ENCODE peak calls at places on chromosomes 1 and 21, in seven cellular contexts. One of them, this sample, is unnamed.

GRCh38 chr1:38826262-38826661 is 33.3 kb downstream of the RRAGC start:
- DNase-seq in PC-3: no peak
- DNase-seq in NT2/D1: no peak
- DNase-seq in IMR-90: no peak
- DNase-seq in trophoblast cell: no peak
- DNase-seq in fibroblast of lung: no peak
- DNase-seq in DND-41: no peak
- DNase-seq in this sample: no peak

GRCh38 chr1:151975311-151976014 is 18.2 kb downstream of the S100A10 start:
- DNase-seq in fibroblast of lung: no peak
- DNase-seq in NT2/D1: no peak
- DNase-seq in PC-3: no peak
- DNase-seq in DND-41: no peak
- DNase-seq in trophoblast cell: no peak
- DNase-seq in IMR-90: no peak
- DNase-seq in this sample: no peak

GRCh38 chr1:109392788-109393580 is 4.7 kb downstream of the SORT1 start:
- DNase-seq in trophoblast cell: no peak
- DNase-seq in NT2/D1: no peak
- DNase-seq in PC-3: peak
- DNase-seq in DND-41: no peak
- DNase-seq in fibroblast of lung: peak
- DNase-seq in IMR-90: peak
- DNase-seq in this sample: peak

GRCh38 chr1:8274396-8274795 is 43.5 kb upstream of the SLC45A1 start:
- DNase-seq in trophoblast cell: no peak
- DNase-seq in NT2/D1: no peak
- DNase-seq in IMR-90: no peak
- DNase-seq in PC-3: no peak
- DNase-seq in fibroblast of lung: no peak
- DNase-seq in DND-41: no peak
- DNase-seq in this sample: no peak

GRCh38 chr1:94384485-94385353 is 33.5 kb upstream of the ABCD3 start:
- DNase-seq in NT2/D1: no peak
- DNase-seq in DND-41: peak
- DNase-seq in IMR-90: no peak
- DNase-seq in trophoblast cell: no peak
- DNase-seq in PC-3: peak
- DNase-seq in fibroblast of lung: no peak
- DNase-seq in this sample: peak

GRCh38 chr1:10679521-10680220 is 116.8 kb downstream of the CASZ1 start:
- DNase-seq in fibroblast of lung: peak
- DNase-seq in DND-41: peak
- DNase-seq in trophoblast cell: peak
- DNase-seq in PC-3: peak
- DNase-seq in NT2/D1: peak
- DNase-seq in IMR-90: peak
- DNase-seq in this sample: peak

GRCh38 chr1:30756545-30757195 is 904 bp downstream of the LAPTM5 start:
- DNase-seq in NT2/D1: no peak
- DNase-seq in IMR-90: peak
- DNase-seq in DND-41: peak
- DNase-seq in PC-3: peak
- DNase-seq in fibroblast of lung: peak
- DNase-seq in trophoblast cell: peak
- DNase-seq in this sample: peak

GRCh38 chr1:223141021-223141420 is 2.0 kb downstream of the TLR5 start:
- DNase-seq in NT2/D1: no peak
- DNase-seq in fibroblast of lung: no peak
- DNase-seq in PC-3: peak
- DNase-seq in trophoblast cell: no peak
- DNase-seq in IMR-90: peak
- DNase-seq in DND-41: no peak
- DNase-seq in this sample: peak

GRCh38 chr1:103129255-103129654 is 20.9 kb upstream of the COL11A1 start:
- DNase-seq in fibroblast of lung: no peak
- DNase-seq in NT2/D1: no peak
- DNase-seq in IMR-90: peak
- DNase-seq in DND-41: no peak
- DNase-seq in PC-3: no peak
- DNase-seq in trophoblast cell: peak
- DNase-seq in this sample: no peak

GRCh38 chr21:33801424-33802405 is 113.9 kb downstream of the ATP5PO start:
- DNase-seq in fibroblast of lung: peak
- DNase-seq in DND-41: peak
- DNase-seq in PC-3: peak
- DNase-seq in trophoblast cell: peak
- DNase-seq in IMR-90: peak
- DNase-seq in NT2/D1: no peak
- DNase-seq in this sample: no peak

GRCh38 chr1:205313681-205314308 is 7.8 kb downstream of the NUAK2 start:
- DNase-seq in IMR-90: peak
- DNase-seq in NT2/D1: peak
- DNase-seq in DND-41: no peak
- DNase-seq in PC-3: no peak
- DNase-seq in trophoblast cell: no peak
- DNase-seq in fibroblast of lung: peak
- DNase-seq in this sample: peak

GRCh38 chr1:192382758-192383157 is 66.0 kb downstream of the RGS21 start:
- DNase-seq in PC-3: no peak
- DNase-seq in NT2/D1: no peak
- DNase-seq in IMR-90: no peak
- DNase-seq in trophoblast cell: no peak
- DNase-seq in fibroblast of lung: no peak
- DNase-seq in DND-41: no peak
- DNase-seq in this sample: no peak

GRCh38 chr21:16742116-16742515 is 770.7 kb upstream of the CXADR start:
- DNase-seq in PC-3: no peak
- DNase-seq in IMR-90: no peak
- DNase-seq in DND-41: no peak
- DNase-seq in fibroblast of lung: no peak
- DNase-seq in trophoblast cell: no peak
- DNase-seq in NT2/D1: no peak
- DNase-seq in this sample: peak

GRCh38 chr1:203564024-203564423 is 62.6 kb upstream of the ATP2B4 start:
- DNase-seq in PC-3: no peak
- DNase-seq in DND-41: no peak
- DNase-seq in trophoblast cell: peak
- DNase-seq in NT2/D1: no peak
- DNase-seq in IMR-90: peak
- DNase-seq in fibroblast of lung: no peak
- DNase-seq in this sample: no peak

GRCh38 chr1:171061425-171062143 is 29.1 kb upstream of the FMO3 start:
- DNase-seq in NT2/D1: no peak
- DNase-seq in DND-41: no peak
- DNase-seq in trophoblast cell: no peak
- DNase-seq in PC-3: peak
- DNase-seq in fibroblast of lung: peak
- DNase-seq in IMR-90: peak
- DNase-seq in this sample: no peak

GRCh38 chr21:38311091-38311490 is 54.3 kb downstream of the KCNJ15 start:
- DNase-seq in DND-41: no peak
- DNase-seq in fibroblast of lung: no peak
- DNase-seq in IMR-90: no peak
- DNase-seq in trophoblast cell: no peak
- DNase-seq in NT2/D1: no peak
- DNase-seq in PC-3: no peak
- DNase-seq in this sample: no peak

GRCh38 chr21:26170471-26171309 is at the start of gene APP:
- DNase-seq in fibroblast of lung: peak
- DNase-seq in DND-41: no peak
- DNase-seq in PC-3: peak
- DNase-seq in trophoblast cell: peak
- DNase-seq in NT2/D1: no peak
- DNase-seq in IMR-90: peak
- DNase-seq in this sample: peak

GRCh38 chr1:38527373-38527966 is 332.1 kb downstream of the RRAGC start:
- DNase-seq in DND-41: no peak
- DNase-seq in PC-3: peak
- DNase-seq in IMR-90: no peak
- DNase-seq in trophoblast cell: peak
- DNase-seq in NT2/D1: no peak
- DNase-seq in fibroblast of lung: no peak
- DNase-seq in this sample: peak

GRCh38 chr1:210089848-210090247 is 142.7 kb upstream of the SERTAD4 start:
- DNase-seq in PC-3: peak
- DNase-seq in trophoblast cell: no peak
- DNase-seq in fibroblast of lung: no peak
- DNase-seq in DND-41: no peak
- DNase-seq in NT2/D1: no peak
- DNase-seq in IMR-90: peak
- DNase-seq in this sample: no peak

GRCh38 chr1:110084226-110085078 is 14.0 kb upstream of the ALX3 start:
- DNase-seq in IMR-90: peak
- DNase-seq in PC-3: no peak
- DNase-seq in DND-41: no peak
- DNase-seq in trophoblast cell: peak
- DNase-seq in NT2/D1: no peak
- DNase-seq in fibroblast of lung: peak
- DNase-seq in this sample: peak

GRCh38 chr1:118151312-118151937 is 33.6 kb downstream of the SPAG17 start:
- DNase-seq in IMR-90: peak
- DNase-seq in NT2/D1: peak
- DNase-seq in DND-41: peak
- DNase-seq in fibroblast of lung: peak
- DNase-seq in PC-3: peak
- DNase-seq in trophoblast cell: peak
- DNase-seq in this sample: peak

GRCh38 chr1:8122160-8122476 is 96.0 kb upstream of the ERRFI1 start:
- DNase-seq in DND-41: no peak
- DNase-seq in PC-3: no peak
- DNase-seq in IMR-90: peak
- DNase-seq in trophoblast cell: no peak
- DNase-seq in NT2/D1: no peak
- DNase-seq in fibroblast of lung: peak
- DNase-seq in this sample: no peak

GRCh38 chr1:227318852-227319607 is 738 bp upstream of the CDC42BPA start:
- DNase-seq in PC-3: peak
- DNase-seq in fibroblast of lung: peak
- DNase-seq in trophoblast cell: peak
- DNase-seq in NT2/D1: peak
- DNase-seq in DND-41: no peak
- DNase-seq in IMR-90: peak
- DNase-seq in this sample: peak

GRCh38 chr1:8970870-8971337 is 25.2 kb downstream of the CA6 start:
- DNase-seq in trophoblast cell: no peak
- DNase-seq in NT2/D1: no peak
- DNase-seq in IMR-90: no peak
- DNase-seq in PC-3: no peak
- DNase-seq in fibroblast of lung: no peak
- DNase-seq in DND-41: peak
- DNase-seq in this sample: no peak

GRCh38 chr1:25245809-25246599 is 1.2 kb downstream of the RSRP1 start:
- DNase-seq in NT2/D1: no peak
- DNase-seq in fibroblast of lung: peak
- DNase-seq in trophoblast cell: no peak
- DNase-seq in PC-3: peak
- DNase-seq in DND-41: no peak
- DNase-seq in IMR-90: peak
- DNase-seq in this sample: peak
- H3K4me3 ChIP-seq in NT2/D1: peak
- H3K4me3 ChIP-seq in fibroblast of lung: peak
- H3K4me3 ChIP-seq in trophoblast cell: peak
- H3K4me3 ChIP-seq in PC-3: peak
- H3K4me3 ChIP-seq in DND-41: peak
- H3K4me3 ChIP-seq in IMR-90: peak
- H3K4me3 ChIP-seq in this sample: peak

DNA sequence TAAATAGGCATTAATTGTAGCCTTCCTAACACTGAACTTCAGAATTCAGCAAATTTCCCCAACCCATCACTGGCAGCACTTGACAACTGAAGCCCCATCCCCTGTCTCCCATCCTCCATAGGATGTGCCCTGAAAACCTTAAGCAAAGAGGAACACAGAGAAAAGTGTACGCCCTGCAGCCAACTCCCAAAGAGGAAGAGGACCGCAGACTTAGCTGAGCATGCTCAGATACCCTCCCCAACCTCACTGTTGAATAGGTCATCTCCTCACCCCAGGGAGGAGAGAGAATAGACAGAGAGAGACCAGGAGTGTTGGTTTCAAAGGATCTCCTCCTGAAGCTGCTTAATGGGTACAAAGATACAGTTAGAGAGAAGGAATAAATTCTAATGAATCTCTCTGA is 50.5 kb downstream of the CD2 start:
- DNase-seq in fibroblast of lung: no peak
- DNase-seq in IMR-90: no peak
- DNase-seq in PC-3: no peak
- DNase-seq in trophoblast cell: no peak
- DNase-seq in DND-41: no peak
- DNase-seq in NT2/D1: no peak
- DNase-seq in this sample: no peak
- H3K9ac ChIP-seq in fibroblast of lung: no peak
- H3K9ac ChIP-seq in IMR-90: no peak
- H3K9ac ChIP-seq in PC-3: no peak
- H3K9ac ChIP-seq in trophoblast cell: no peak
- H3K9ac ChIP-seq in DND-41: no peak
- H3K9ac ChIP-seq in NT2/D1: no peak
- H3K9ac ChIP-seq in this sample: no peak

DNA sequence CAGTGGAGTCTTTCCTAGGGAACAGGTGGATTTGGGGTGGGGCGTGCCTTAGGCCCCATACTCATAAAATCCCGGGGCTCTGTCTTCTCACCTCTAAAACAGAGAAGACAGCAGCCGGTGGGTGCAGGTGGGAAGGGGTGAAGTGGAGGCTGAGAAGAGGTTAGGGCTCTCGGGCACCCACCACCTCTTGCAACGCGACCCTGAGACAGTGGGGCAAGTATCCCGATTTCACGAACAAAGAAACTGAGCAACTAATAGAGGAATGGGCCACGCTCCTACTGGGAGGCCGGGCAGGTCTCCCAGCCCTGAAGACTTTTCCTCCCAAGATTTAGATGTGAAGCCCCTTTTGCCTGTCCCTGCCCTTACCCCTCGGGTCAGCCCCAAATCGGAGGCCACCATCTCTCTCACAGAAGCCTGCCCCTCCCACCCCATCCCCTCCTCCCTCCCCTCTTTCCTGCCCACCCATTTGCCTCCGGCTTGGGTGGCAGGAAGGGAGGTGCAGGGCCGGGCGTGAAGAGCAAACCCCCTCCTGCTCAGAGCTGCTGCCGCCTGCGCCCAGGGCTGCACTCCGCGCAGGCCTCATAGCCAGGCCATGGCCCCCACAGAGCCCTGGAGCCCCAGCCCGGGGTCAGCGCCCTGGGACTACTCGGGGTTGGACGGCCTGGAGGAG is at the start of gene GPR25:
- DNase-seq in trophoblast cell: no peak
- DNase-seq in PC-3: no peak
- DNase-seq in fibroblast of lung: no peak
- DNase-seq in IMR-90: no peak
- DNase-seq in DND-41: no peak
- DNase-seq in NT2/D1: no peak
- DNase-seq in this sample: no peak
- H3K4me3 ChIP-seq in trophoblast cell: no peak
- H3K4me3 ChIP-seq in PC-3: no peak
- H3K4me3 ChIP-seq in fibroblast of lung: no peak
- H3K4me3 ChIP-seq in IMR-90: no peak
- H3K4me3 ChIP-seq in DND-41: no peak
- H3K4me3 ChIP-seq in NT2/D1: no peak
- H3K4me3 ChIP-seq in this sample: peak

GRCh38 chr1:26694185-26694572 is 1.6 kb upstream of the ARID1A start:
- DNase-seq in IMR-90: no peak
- DNase-seq in trophoblast cell: no peak
- DNase-seq in PC-3: no peak
- DNase-seq in NT2/D1: no peak
- DNase-seq in fibroblast of lung: no peak
- DNase-seq in DND-41: peak
- DNase-seq in this sample: no peak
- H3K9ac ChIP-seq in IMR-90: peak
- H3K9ac ChIP-seq in trophoblast cell: no peak
- H3K9ac ChIP-seq in PC-3: peak
- H3K9ac ChIP-seq in NT2/D1: peak
- H3K9ac ChIP-seq in fibroblast of lung: no peak
- H3K9ac ChIP-seq in DND-41: peak
- H3K9ac ChIP-seq in this sample: peak

This sample was measured in colonic mucosa.